ENCODE peak calls at places on chromosomes 16 and 17, in five cellular contexts. S is RPMI8226, Y is AML-193, Z is upper lobe of right lung, Q is C1 segment of cervical spinal cord. T is an unnamed sample.

GRCh38 chr16:69486272-69486671 is 61.9 kb downstream of the CYB5B start:
- DNase-seq in S (no peak), Y (no peak), Z (no peak), Q (no peak), T (no peak)

GRCh38 chr17:48624544-48625501 is 1.3 kb downstream of the HOXB9 start:
- DNase-seq in S (peak; percentile 50), Y (no peak), Z (no peak), Q (no peak), T (no peak)

GRCh38 chr17:76191891-76192290 is 48.4 kb downstream of the RNF157 start:
- DNase-seq in S (peak; percentile 25), Y (no peak), Z (no peak), Q (no peak), T (no peak)

GRCh38 chr17:74435775-74436359 is 4.0 kb downstream of the GPRC5C start:
- DNase-seq in S (no peak), Y (no peak), Z (no peak), Q (no peak), T (no peak)

GRCh38 chr16:68972720-68973119 is 129.4 kb downstream of the TANGO6 start:
- DNase-seq in S (no peak), Y (no peak), Z (no peak), Q (no peak), T (no peak)

GRCh38 chr17:6005939-6006338 is 64.2 kb upstream of the WSCD1 start:
- DNase-seq in S (no peak), Y (no peak), Z (no peak), Q (no peak), T (no peak)

GRCh38 chr16:26667271-26667703 is 399.4 kb upstream of the C16orf82 start:
- DNase-seq in S (no peak), Y (no peak), Z (no peak), Q (no peak), T (no peak)

GRCh38 chr16:81586421-81586820 is 141.8 kb downstream of the CMIP start:
- DNase-seq in S (no peak), Y (no peak), Z (no peak), Q (no peak), T (no peak)

GRCh38 chr17:54968954-54969400 is 412 bp downstream of the STXBP4 start:
- DNase-seq in S (no peak), Y (peak; percentile 47), Z (no peak), Q (no peak), T (no peak)

GRCh38 chr16:71296584-71297133 is 7.5 kb upstream of the CMTR2 start:
- DNase-seq in S (no peak), Y (no peak), Z (no peak), Q (no peak), T (no peak)

GRCh38 chr16:20957153-20957552 is 56.6 kb downstream of the LYRM1 start:
- DNase-seq in S (no peak), Y (no peak), Z (no peak), Q (no peak), T (no peak)

GRCh38 chr17:79892457-79893236 is 53.4 kb upstream of the CBX4 start:
- DNase-seq in S (peak; percentile 97), Y (no peak), Z (no peak), Q (no peak), T (no peak)

GRCh38 chr17:60545465-60546191 is 19.6 kb upstream of the APPBP2 start:
- DNase-seq in S (no peak), Y (no peak), Z (no peak), Q (no peak), T (peak; percentile 15)

GRCh38 chr17:56908061-56908542 is 5.7 kb downstream of the TRIM25 start:
- DNase-seq in S (peak; percentile 83), Y (peak; percentile 91), Z (peak; percentile 83), Q (no peak), T (no peak)

GRCh38 chr16:50011707-50012106 is 13.3 kb upstream of the CNEP1R1 start:
- DNase-seq in S (peak; percentile 51), Y (peak; percentile 52), Z (no peak), Q (no peak), T (no peak)

GRCh38 chr16:52069866-52070265 is 477.1 kb downstream of the TOX3 start:
- DNase-seq in S (peak; percentile 12), Y (no peak), Z (no peak), Q (no peak), T (peak; percentile 5)